ENCODE peak calls at places on chromosomes 6 and 20, in six cellular contexts. W is T-cell, B is lower lobe of right lung, V is DND-41, O is K562, U is natural killer cell. H is an unnamed sample.

GRCh38 chr6:65979120-65979519 is 272.1 kb upstream of the EYS start:
- ATAC-seq in W (no peak), B (no peak), V (no peak), O (no peak), U (no peak), H (no peak)

GRCh38 chr6:12039540-12040459 is 27.7 kb downstream of the HIVEP1 start:
- ATAC-seq in W (peak), B (no peak), V (no peak), O (no peak), U (no peak), H (no peak)

GRCh38 chr20:37351689-37352610 is 6.0 kb downstream of the SRC start:
- ATAC-seq in W (no peak), B (no peak), V (no peak), O (no peak), U (no peak), H (no peak)

GRCh38 chr6:40112350-40112749 is 178.1 kb upstream of the MOCS1 start:
- ATAC-seq in W (no peak), B (no peak), V (no peak), O (peak), U (no peak), H (no peak)

GRCh38 chr6:167046861-167047495 is 47.8 kb downstream of the CEP43 start:
- ATAC-seq in W (peak), B (no peak), V (no peak), O (no peak), U (no peak), H (peak)

GRCh38 chr6:134707342-134707982 is 242.4 kb downstream of the ALDH8A1 start:
- ATAC-seq in W (peak), B (peak), V (no peak), O (no peak), U (no peak), H (peak)

GRCh38 chr6:53520320-53520928 is 24.5 kb downstream of the GCLC start:
- ATAC-seq in W (no peak), B (no peak), V (no peak), O (no peak), U (no peak), H (peak)

GRCh38 chr20:63847374-63848002 is 13.8 kb upstream of the ABHD16B start:
- ATAC-seq in W (no peak), B (peak), V (no peak), O (peak), U (no peak), H (peak)

GRCh38 chr6:153023977-153024376 is 21.5 kb upstream of the MTRF1L start:
- ATAC-seq in W (peak), B (peak), V (peak), O (peak), U (no peak), H (no peak)

GRCh38 chr6:149445095-149445466 is 39.7 kb downstream of the ZC3H12D start:
- ATAC-seq in W (no peak), B (no peak), V (no peak), O (no peak), U (no peak), H (no peak)

H was measured in esophagus mucosa.